ENCODE peak calls at places on chromosomes 1 and 21, in five cellular contexts. B is mucosa of descending colon; S is hepatocyte; N is stomach; P is CD4-positive, alpha-beta memory T cell. U is an unnamed sample.

GRCh38 chr1:174626031-174627020 is 178.6 kb downstream of the GPR52 start:
- DNase-seq in B (no peak), S (no peak), N (no peak), P (no peak), U (no peak)

GRCh38 chr1:194175251-194175650 is 988.8 kb upstream of the B3GALT2 start:
- DNase-seq in B (no peak), S (no peak), N (no peak), P (no peak), U (no peak)

GRCh38 chr1:39238476-39238875 is 34.0 kb downstream of the MACF1 start:
- DNase-seq in B (no peak), S (peak; percentile 17), N (no peak), P (no peak), U (no peak)

GRCh38 chr21:39867198-39867650 is at the start of gene PCP4:
- DNase-seq in B (no peak), S (peak; percentile 83), N (peak; percentile 48), P (peak; percentile 2), U (peak; percentile 59)

GRCh38 chr1:184567648-184568047 is 180.8 kb downstream of the C1orf21 start:
- DNase-seq in B (no peak), S (no peak), N (no peak), P (no peak), U (no peak)

GRCh38 chr1:10851024-10852013 is 54.9 kb upstream of the CASZ1 start:
- DNase-seq in B (peak; percentile 33), S (no peak), N (no peak), P (no peak), U (no peak)

GRCh38 chr1:91795601-91796389 is 90.2 kb downstream of the TGFBR3 start:
- DNase-seq in B (no peak), S (no peak), N (no peak), P (no peak), U (no peak)

GRCh38 chr1:161207173-161207572 is 5.0 kb downstream of the NDUFS2 start:
- DNase-seq in B (no peak), S (no peak), N (no peak), P (no peak), U (no peak)

GRCh38 chr1:92902406-92902744 is 58.9 kb downstream of the DIPK1A start:
- DNase-seq in B (no peak), S (no peak), N (no peak), P (no peak), U (no peak)

DNA sequence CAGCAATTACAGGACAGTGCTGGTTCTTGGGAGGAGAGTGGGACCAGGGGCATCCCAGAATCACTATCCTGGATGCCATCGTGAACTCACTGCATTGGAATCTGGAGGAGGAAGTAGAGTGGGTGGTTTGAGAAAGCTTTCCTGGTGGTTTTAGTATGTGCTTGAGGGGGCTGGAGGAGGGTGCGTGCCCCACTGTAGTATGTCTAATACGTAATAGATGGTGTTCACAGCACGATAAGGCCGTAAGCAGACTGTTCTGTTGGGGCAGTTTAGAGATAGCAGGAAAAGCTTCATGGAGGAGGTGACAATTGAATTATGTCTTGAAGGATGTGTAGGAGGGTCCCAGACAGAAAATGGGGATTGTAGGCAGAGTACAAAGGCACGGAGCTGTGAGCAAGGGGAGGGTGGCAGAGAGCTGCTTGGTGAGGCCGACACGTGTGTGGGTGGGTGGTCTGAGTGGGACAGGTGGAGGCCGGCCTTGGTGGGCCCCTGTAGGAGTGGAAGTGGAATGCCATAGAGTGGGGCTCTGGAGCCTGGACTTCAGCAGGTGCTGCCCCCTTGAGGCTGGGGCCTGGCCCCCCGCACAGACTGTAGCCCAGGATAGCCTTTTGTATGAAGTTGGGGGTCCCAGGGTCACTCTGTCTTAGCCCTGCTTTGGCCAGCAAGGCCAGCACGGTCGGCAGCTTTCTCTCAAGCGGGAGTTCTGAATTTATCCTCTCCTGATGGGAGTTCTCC is 37.0 kb downstream of the IL6R start:
- DNase-seq in B (no peak), S (no peak), N (no peak), P (no peak), U (no peak)
- H3K4me1 ChIP-seq in B (peaks cover 15% of the 10 kb centered on the region), S (peaks cover 6% of the 10 kb centered on the region), N (peaks cover 76% of the 10 kb centered on the region), P (peaks cover 69% of the 10 kb centered on the region), U (peaks cover 38% of the 10 kb centered on the region)

DNA sequence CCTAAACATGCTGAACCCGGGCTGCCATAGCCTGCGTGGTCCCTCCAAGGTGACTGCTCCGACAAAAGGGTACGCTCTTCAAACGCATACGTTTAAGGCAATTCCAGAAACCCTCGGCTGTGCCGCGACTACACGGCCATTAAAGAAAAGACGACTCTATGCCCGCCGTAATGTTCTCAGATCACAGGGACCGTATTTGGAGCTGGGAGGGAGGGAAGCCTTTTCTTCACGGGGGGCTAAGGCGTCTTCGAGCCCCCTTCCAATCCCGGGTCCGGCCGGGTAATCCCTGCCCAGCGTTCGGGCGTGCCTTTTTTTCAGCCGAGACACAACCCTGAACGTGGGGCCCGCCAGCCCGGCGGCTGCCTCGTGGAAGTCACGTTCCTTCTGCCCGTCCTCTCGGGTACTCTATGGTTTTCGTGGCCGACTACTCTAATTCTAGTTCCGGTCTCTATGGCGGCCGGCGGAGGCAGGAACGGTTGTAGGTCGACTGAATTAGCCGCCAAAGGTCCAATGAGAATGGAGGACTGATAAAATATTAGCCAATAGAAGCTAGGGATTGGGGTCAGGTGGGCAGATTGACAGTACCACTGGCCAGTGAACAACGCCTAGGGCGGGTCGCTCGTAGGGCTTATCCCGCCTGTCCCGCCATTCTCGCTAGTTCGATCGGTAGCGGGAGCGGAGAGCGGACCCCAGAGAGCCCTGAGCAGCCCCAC is at the start of gene YBX1:
- DNase-seq in B (peak; percentile 96), S (peak; percentile 98), N (peak; percentile 97), P (peak; percentile 98), U (peak; percentile 95)
- H3K4me1 ChIP-seq in B (peaks cover 44% of the 10 kb centered on the region), S (peaks cover 44% of the 10 kb centered on the region), N (peaks cover 55% of the 10 kb centered on the region), P (peaks cover 49% of the 10 kb centered on the region), U (peaks cover 52% of the 10 kb centered on the region)

GRCh38 chr1:202015677-202015952 is 5.2 kb downstream of the ELF3 start:
- DNase-seq in B (no peak), S (no peak), N (no peak), P (no peak), U (no peak)
- H3K4me1 ChIP-seq in B (peaks cover 15% of the 10 kb centered on the region), S (peaks cover 55% of the 10 kb centered on the region), N (peaks cover 29% of the 10 kb centered on the region), P (no peaks in the 10 kb centered on the region), U (peaks cover 8% of the 10 kb centered on the region)

GRCh38 chr1:153534226-153534932 is 1.4 kb downstream of the S100A6 start:
- DNase-seq in B (no peak), S (no peak), N (no peak), P (no peak), U (no peak)
- H3K4me1 ChIP-seq in B (peaks cover 50% of the 10 kb centered on the region), S (peaks cover 43% of the 10 kb centered on the region), N (peaks cover 50% of the 10 kb centered on the region), P (peaks cover 68% of the 10 kb centered on the region), U (peaks cover 46% of the 10 kb centered on the region)

GRCh38 chr1:23616292-23616822 is 57.1 kb upstream of the ID3 start:
- DNase-seq in B (no peak), S (no peak), N (no peak), P (no peak), U (no peak)
- H3K4me1 ChIP-seq in B (peaks cover 6% of the 10 kb centered on the region), S (no peaks in the 10 kb centered on the region), N (peaks cover 11% of the 10 kb centered on the region), P (peaks cover 97% of the 10 kb centered on the region), U (peaks cover 6% of the 10 kb centered on the region)

GRCh38 chr1:53365405-53366063 is 37.7 kb upstream of the LRP8 start:
- DNase-seq in B (peak; percentile 32), S (no peak), N (peak; percentile 36), P (no peak), U (peak; percentile 64)
- H3K4me1 ChIP-seq in B (no peaks in the 10 kb centered on the region), S (no peaks in the 10 kb centered on the region), N (no peaks in the 10 kb centered on the region), P (peaks cover 28% of the 10 kb centered on the region), U (peaks cover 6% of the 10 kb centered on the region)

GRCh38 chr1:49333946-49334345 is 557.3 kb upstream of the BEND5 start:
- DNase-seq in B (no peak), S (no peak), N (no peak), P (no peak), U (no peak)

GRCh38 chr1:49340576-49340975 is 563.9 kb upstream of the BEND5 start:
- DNase-seq in B (no peak), S (no peak), N (no peak), P (no peak), U (no peak)

GRCh38 chr1:49339043-49339442 is 562.4 kb upstream of the BEND5 start:
- DNase-seq in B (no peak), S (no peak), N (no peak), P (no peak), U (no peak)
- H3K4me1 ChIP-seq in B (no peaks in the 10 kb centered on the region), S (no peaks in the 10 kb centered on the region), N (no peaks in the 10 kb centered on the region), P (no peaks in the 10 kb centered on the region), U (no peaks in the 10 kb centered on the region)

DNA sequence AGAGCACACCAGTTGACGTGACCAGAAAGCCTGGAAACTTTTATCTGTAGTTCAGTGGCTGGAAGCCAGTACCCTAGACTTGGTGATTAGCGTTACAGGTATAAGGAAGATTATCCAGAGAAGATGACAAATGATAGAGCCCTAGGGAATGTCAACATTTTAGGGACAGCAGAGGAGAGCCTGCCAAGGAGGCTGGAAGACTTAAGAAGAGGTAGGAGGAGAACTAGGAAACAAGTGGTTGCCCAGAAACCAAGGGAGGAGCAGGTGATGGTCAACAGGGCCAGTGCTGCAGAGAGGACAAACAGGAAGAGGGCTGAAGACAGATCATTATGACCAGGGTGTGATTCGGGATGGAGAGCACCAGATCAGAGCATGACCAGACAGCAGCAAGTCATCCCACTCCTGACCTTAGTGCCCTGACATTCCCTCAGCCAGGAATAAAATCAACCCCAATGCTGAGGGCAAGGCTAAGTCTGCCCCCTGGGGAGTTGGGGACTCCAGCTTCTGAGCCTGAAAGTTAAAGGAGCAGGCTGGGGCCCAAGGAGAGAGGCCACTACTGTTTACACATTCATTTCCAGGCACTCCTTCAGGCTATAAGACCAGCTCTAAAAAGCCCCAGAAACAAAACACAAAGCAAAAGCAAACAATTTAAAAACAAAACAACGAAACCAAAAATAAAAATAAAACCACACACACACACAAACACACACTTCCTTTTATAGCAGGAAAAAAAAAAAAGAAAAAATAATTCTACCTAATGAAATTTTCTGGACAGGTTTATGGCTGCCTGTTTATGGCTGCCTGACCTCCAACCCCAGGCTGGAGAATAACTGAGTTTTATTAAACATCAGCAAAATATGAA is 48.6 kb upstream of the LRRC52 start:
- DNase-seq in B (no peak), S (no peak), N (no peak), P (no peak), U (no peak)
- H3K4me1 ChIP-seq in B (no peaks in the 10 kb centered on the region), S (peaks cover 8% of the 10 kb centered on the region), N (no peaks in the 10 kb centered on the region), P (no peaks in the 10 kb centered on the region), U (no peaks in the 10 kb centered on the region)

DNA sequence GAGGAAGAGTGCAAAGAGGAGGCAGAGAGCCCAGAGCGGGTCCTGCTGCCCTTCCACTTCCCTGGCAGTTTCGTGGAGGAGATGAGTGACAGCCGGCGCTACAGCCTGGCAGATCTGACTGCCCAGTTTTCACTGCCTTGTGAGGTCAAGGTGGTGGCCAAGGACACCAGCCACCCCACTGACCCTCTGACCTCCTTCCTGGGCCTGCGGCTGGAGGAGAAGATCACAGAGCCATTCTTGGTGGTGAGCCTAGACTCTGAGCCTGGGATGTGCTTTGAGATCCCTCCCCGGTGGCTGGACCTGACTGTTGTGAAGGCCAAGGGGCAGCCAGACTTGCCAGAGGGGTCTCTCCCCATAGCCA is 10.2 kb downstream of the THEMIS2 start:
- DNase-seq in B (no peak), S (no peak), N (no peak), P (no peak), U (no peak)
- H3K4me1 ChIP-seq in B (peaks cover 6% of the 10 kb centered on the region), S (no peaks in the 10 kb centered on the region), N (no peaks in the 10 kb centered on the region), P (peaks cover 35% of the 10 kb centered on the region), U (peaks cover 46% of the 10 kb centered on the region)

DNA sequence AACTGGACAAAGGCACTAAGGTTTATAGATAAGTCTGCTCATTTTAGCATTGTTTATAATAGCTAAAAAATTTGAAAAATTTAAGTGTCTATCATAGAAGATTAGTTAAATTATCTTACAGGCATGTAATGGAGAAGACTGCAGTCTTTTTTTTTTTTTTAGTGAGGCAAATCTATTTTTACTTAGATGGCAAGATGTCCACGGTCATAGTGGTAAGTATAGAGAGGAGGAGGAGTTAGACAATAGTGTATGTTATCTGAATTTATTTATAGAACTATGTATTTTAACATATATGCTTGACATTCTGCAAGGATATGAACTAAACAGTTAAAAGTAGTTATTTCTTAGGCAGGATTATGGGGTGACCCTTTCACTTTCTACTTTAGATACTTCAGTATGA is 149.0 kb downstream of the SYT2 start:
- DNase-seq in B (no peak), S (no peak), N (no peak), P (no peak), U (no peak)
- H3K4me1 ChIP-seq in B (peaks cover 8% of the 10 kb centered on the region), S (no peaks in the 10 kb centered on the region), N (peaks cover 86% of the 10 kb centered on the region), P (no peaks in the 10 kb centered on the region), U (peaks cover 17% of the 10 kb centered on the region)